ENCODE peak calls at places on chromosome 1, in six cellular contexts. B, N, K, X, M and T are unnamed samples.

GRCh38 chr1:234724517-234725176 is 114.7 kb upstream of the IRF2BP2 start:
- DNase-seq in B (no peak), N (no peak), X (peak), M (peak), K (no peak), T (no peak)

GRCh38 chr1:41023279-41023990 is 1.9 kb upstream of the SLFNL1 start:
- DNase-seq in X (peak), B (no peak), N (no peak), K (no peak), M (peak), T (no peak)

GRCh38 chr1:43435146-43436145 is 18.3 kb downstream of the HYI start:
- DNase-seq in B (peak), N (peak), X (no peak), M (no peak), K (no peak), T (no peak)

GRCh38 chr1:9822897-9823692 is 670 bp downstream of the CLSTN1 start:
- DNase-seq in N (peak), M (peak), X (peak), K (no peak), B (no peak), T (no peak)

GRCh38 chr1:234621657-234622335 is 11.8 kb upstream of the IRF2BP2 start:
- DNase-seq in M (no peak), K (no peak), N (peak), B (peak), X (no peak), T (no peak)

GRCh38 chr1:116724765-116725375 is 29.4 kb upstream of the CD2 start:
- DNase-seq in M (peak), B (peak), N (peak), K (peak), X (peak), T (peak)

GRCh38 chr1:220990417-220991337 is 111.4 kb downstream of the HLX start:
- DNase-seq in K (no peak), N (peak), X (no peak), B (no peak), M (peak), T (no peak)

GRCh38 chr1:65309317-65310077 is at the start of gene DNAJC6:
- DNase-seq in K (peak), X (peak), M (peak), B (peak), N (peak), T (peak)

GRCh38 chr1:220595179-220595578 is 67.2 kb downstream of the MARK1 start:
- DNase-seq in M (no peak), B (no peak), K (no peak), N (no peak), X (no peak), T (no peak)

GRCh38 chr1:243230914-243231313 is 24.2 kb downstream of the CEP170 start:
- DNase-seq in M (peak), N (peak), B (no peak), K (no peak), X (peak), T (no peak)

GRCh38 chr1:77378723-77379533 is 97.1 kb downstream of the AK5 start:
- DNase-seq in K (no peak), N (no peak), X (no peak), B (no peak), M (peak), T (no peak)

GRCh38 chr1:162497104-162497722 is 405 bp upstream of the UHMK1 start:
- DNase-seq in K (no peak), N (no peak), B (no peak), X (no peak), M (no peak), T (no peak)

GRCh38 chr1:41365320-41365633 is 4.0 kb downstream of the FOXO6 start:
- DNase-seq in K (no peak), X (peak), B (no peak), N (no peak), M (no peak), T (no peak)